ENCODE peak calls at places on chromosomes 16 and 17, in six cellular contexts. R is thoracic aorta, E is colonic mucosa, G is AG10803, A is lung, U is astrocyte of the cerebellum. B is an unnamed sample.

GRCh38 chr16:3223913-3224515 is 10.9 kb downstream of the ZNF200 start:
- DNase-seq in A (no peak), G (no peak), U (no peak), E (no peak), R (no peak), B (no peak)

GRCh38 chr16:87463722-87464690 is 28.8 kb downstream of the ZCCHC14 start:
- DNase-seq in G (peak; percentile 74), U (peak; percentile 36), E (no peak), A (peak; percentile 45), R (no peak), B (peak; percentile 32)

GRCh38 chr16:27238016-27238587 is 30.5 kb downstream of the NSMCE1 start:
- DNase-seq in A (no peak), E (peak; percentile 83), R (no peak), G (no peak), U (no peak), B (no peak)

GRCh38 chr17:83109793-83110645 is 30.6 kb downstream of the METRNL start:
- DNase-seq in R (peak; percentile 98), G (peak; percentile 99), A (peak; percentile 93), U (peak; percentile 90), E (peak; percentile 82), B (no peak)

GRCh38 chr17:8954339-8954738 is 11.2 kb downstream of the PIK3R5 start:
- DNase-seq in E (peak; percentile 42), U (no peak), A (peak; percentile 65), R (no peak), G (no peak), B (peak; percentile 87)

GRCh38 chr16:4048481-4048880 is 67.8 kb downstream of the ADCY9 start:
- DNase-seq in U (no peak), A (no peak), R (no peak), E (no peak), G (no peak), B (no peak)

GRCh38 chr16:85113168-85113733 is 979 bp upstream of the CIBAR2 start:
- DNase-seq in E (no peak), G (no peak), A (no peak), U (no peak), R (no peak), B (no peak)

GRCh38 chr16:46747777-46748651 is at the start of gene MYLK3:
- DNase-seq in U (no peak), E (no peak), R (no peak), A (no peak), G (peak; percentile 17), B (no peak)

GRCh38 chr17:58308173-58308984 is 20.2 kb downstream of the TSPOAP1 start:
- DNase-seq in E (no peak), G (no peak), R (no peak), A (peak; percentile 27), U (no peak), B (no peak)

GRCh38 chr17:4230142-4230541 is 33.6 kb downstream of the ANKFY1 start:
- DNase-seq in G (peak; percentile 99), A (peak; percentile 57), R (peak; percentile 18), E (peak; percentile 46), U (peak; percentile 96), B (no peak)

GRCh38 chr17:35542990-35543389 is 5.5 kb upstream of the SLFN12L start:
- DNase-seq in U (no peak), R (no peak), E (no peak), A (no peak), G (no peak), B (no peak)

GRCh38 chr17:58191259-58191896 is 1.1 kb upstream of the EPX start:
- DNase-seq in R (no peak), U (no peak), E (no peak), A (no peak), G (no peak), B (no peak)

GRCh38 chr17:74582633-74583032 is 9.4 kb downstream of the CD300LD start:
- DNase-seq in A (no peak), G (no peak), E (no peak), U (no peak), R (no peak), B (no peak)

GRCh38 chr17:10600551-10600950 is 51.1 kb upstream of the MYH2 start:
- DNase-seq in R (no peak), E (no peak), U (no peak), A (no peak), G (peak; percentile 74), B (no peak)

GRCh38 chr16:49750341-49751011 is 105.4 kb downstream of the ZNF423 start:
- DNase-seq in E (no peak), R (no peak), G (no peak), A (no peak), U (no peak), B (no peak)

GRCh38 chr16:81831722-81832126 is 52.6 kb downstream of the PLCG2 start:
- DNase-seq in A (peak; percentile 71), E (peak; percentile 51), U (no peak), R (no peak), G (peak; percentile 12), B (peak; percentile 96)

GRCh38 chr16:85986931-85987749 is 88.2 kb downstream of the IRF8 start:
- DNase-seq in A (no peak), G (no peak), U (no peak), E (peak; percentile 49), R (no peak), B (peak; percentile 81)

GRCh38 chr16:19375561-19376158 is 42.0 kb upstream of the TMC5 start:
- DNase-seq in G (peak; percentile 38), A (no peak), E (peak; percentile 42), R (no peak), U (peak; percentile 38), B (peak; percentile 64)

GRCh38 chr16:74249281-74249680 is 47.3 kb upstream of the PSMD7 start:
- DNase-seq in R (no peak), E (no peak), A (no peak), U (no peak), G (no peak), B (peak; percentile 10)

GRCh38 chr17:47225436-47225858 is 16.3 kb downstream of the MYL4 start:
- DNase-seq in E (peak; percentile 60), A (peak; percentile 66), R (peak; percentile 87), G (peak; percentile 84), U (peak; percentile 62), B (no peak)

GRCh38 chr17:73325527-73325842 is 13.7 kb upstream of the CDC42EP4 start:
- DNase-seq in R (no peak), G (peak; percentile 95), E (no peak), U (no peak), A (no peak), B (no peak)

GRCh38 chr17:55735784-55736405 is 13.2 kb upstream of the TMEM100 start:
- DNase-seq in G (peak; percentile 67), E (peak; percentile 58), R (no peak), A (no peak), U (no peak), B (peak; percentile 63)

GRCh38 chr17:4003501-4004421 is 39.5 kb upstream of the ATP2A3 start:
- DNase-seq in A (no peak), U (no peak), R (no peak), G (no peak), E (peak; percentile 94), B (no peak)

GRCh38 chr16:81996664-81997529 is 14.4 kb downstream of the SDR42E1 start:
- DNase-seq in U (peak; percentile 64), G (peak; percentile 76), R (no peak), E (no peak), A (no peak), B (no peak)

GRCh38 chr17:8149419-8150193 is 2.6 kb downstream of the PER1 start:
- DNase-seq in G (no peak), R (no peak), E (no peak), U (no peak), A (no peak), B (no peak)

GRCh38 chr16:88077328-88078108 is 126.3 kb downstream of the BANP start:
- DNase-seq in U (no peak), G (no peak), A (no peak), R (no peak), E (no peak), B (no peak)

GRCh38 chr17:71392715-71393567 is 727.9 kb upstream of the SOX9 start:
- DNase-seq in E (no peak), R (no peak), U (peak; percentile 36), G (peak; percentile 82), A (no peak), B (no peak)

GRCh38 chr17:16446338-16446983 is 31.1 kb downstream of the TRPV2 start:
- DNase-seq in U (no peak), R (no peak), E (no peak), A (no peak), G (no peak), B (no peak)

GRCh38 chr17:20706752-20707372 is 127.3 kb downstream of the CDRT15L2 start:
- DNase-seq in R (no peak), A (no peak), G (no peak), U (no peak), E (no peak), B (no peak)

GRCh38 chr17:1492249-1493206 is at the start of gene MYO1C:
- DNase-seq in U (no peak), A (no peak), R (no peak), G (no peak), E (peak; percentile 43), B (no peak)
- H3K4me3 ChIP-seq in U (peak within 1 kb of the TSS; percentile 38), A (peak within 1 kb of the TSS; percentile 54), R (peak within 1 kb of the TSS; percentile 72), G (peak within 1 kb of the TSS; percentile 62), E (peak within 1 kb of the TSS; percentile 50), B (peak within 1 kb of the TSS; percentile 55)

GRCh38 chr16:23296994-23297393 is 5.1 kb upstream of the SCNN1B start:
- DNase-seq in E (peak; percentile 48), A (no peak), G (no peak), U (no peak), R (no peak), B (peak; percentile 58)
- TF ChIP-seq CTCF in E (no peak), A (no peak), G (no peak), U (no peak), R (no peak), B (peak; percentile 45)

GRCh38 chr17:76868176-76868668 is at the start of gene MGAT5B:
- DNase-seq in U (peak; percentile 52), A (peak; percentile 67), G (peak; percentile 78), R (peak; percentile 9), E (peak; percentile 63), B (peak; percentile 84)
- H3K4me3 ChIP-seq in U (peak within 1 kb of the TSS; percentile 31), A (peak within 1 kb of the TSS; percentile 29), G (no peak within 1 kb of the TSS), R (peak within 1 kb of the TSS; percentile 58), E (no peak within 1 kb of the TSS), B (no peak within 1 kb of the TSS)

GRCh38 chr17:63117431-63117830 is 151.4 kb downstream of the TANC2 start:
- DNase-seq in A (no peak), U (no peak), R (no peak), E (no peak), G (no peak), B (no peak)

GRCh38 chr17:63116228-63116627 is 150.2 kb downstream of the TANC2 start:
- DNase-seq in G (no peak), A (no peak), E (no peak), R (no peak), U (no peak), B (no peak)

GRCh38 chr17:63116967-63117366 is 150.9 kb downstream of the TANC2 start:
- DNase-seq in A (no peak), U (peak; percentile 36), R (no peak), G (peak; percentile 21), E (no peak), B (no peak)

GRCh38 chr17:63113167-63113566 is 147.1 kb downstream of the TANC2 start:
- DNase-seq in G (no peak), A (no peak), E (no peak), R (no peak), U (no peak), B (no peak)
- TF ChIP-seq CTCF in G (no peak), A (no peak), E (peak; percentile 32), R (no peak), U (no peak), B (no peak)